ENCODE peak calls at places on chromosome 11, in nine cellular contexts. P, Q, V, E, O, B, L, S and N are unnamed samples. For H3K36me3, the result is how much of the 10 kb centered on the place peaks cover.

GRCh38 chr11:96664108-96664507 is 274.3 kb downstream of the JRKL start:
- DNase-seq in P (no peak), Q (no peak), V (no peak), E (no peak), O (no peak), B (no peak), L (no peak), S (no peak), N (no peak)

GRCh38 chr11:46202696-46203391 is 74.6 kb upstream of the CREB3L1 start:
- DNase-seq in P (no peak), Q (no peak), V (no peak), E (no peak), O (no peak), B (no peak), L (no peak), S (no peak), N (no peak)

GRCh38 chr11:32374261-32374711 is 61.1 kb downstream of the WT1 start:
- DNase-seq in P (no peak), Q (no peak), V (no peak), E (peak), O (no peak), B (no peak), L (peak), S (no peak), N (no peak)

GRCh38 chr11:111718436-111719325 is 47.5 kb downstream of the PPP2R1B start:
- DNase-seq in P (no peak), Q (peak), V (no peak), E (peak), O (no peak), B (no peak), L (peak), S (no peak), N (no peak)

GRCh38 chr11:2708757-2709281 is 9.0 kb upstream of the KCNQ1OT1 start:
- DNase-seq in P (no peak), Q (no peak), V (no peak), E (peak), O (no peak), B (peak), L (peak), S (no peak), N (no peak)

GRCh38 chr11:12087075-12087775 is 23.2 kb upstream of the MICAL2 start:
- DNase-seq in P (peak), Q (peak), V (peak), E (peak), O (no peak), B (no peak), L (peak), S (peak), N (no peak)

GRCh38 chr11:123654566-123655081 is at the start of gene SCN3B:
- DNase-seq in P (no peak), Q (peak), V (peak), E (peak), O (no peak), B (peak), L (peak), S (no peak), N (peak)

GRCh38 chr11:90818196-90818735 is 595.4 kb upstream of the CHORDC1 start:
- DNase-seq in P (no peak), Q (no peak), V (no peak), E (no peak), O (no peak), B (no peak), L (no peak), S (no peak), N (no peak)

GRCh38 chr11:47413908-47414684 is 5.7 kb downstream of the SLC39A13 start:
- DNase-seq in P (no peak), Q (peak), V (peak), E (peak), O (no peak), B (no peak), L (peak), S (no peak), N (no peak)

GRCh38 chr11:91837649-91838330 is 386.8 kb upstream of the FAT3 start:
- DNase-seq in P (no peak), Q (no peak), V (no peak), E (no peak), O (no peak), B (no peak), L (no peak), S (no peak), N (no peak)

GRCh38 chr11:126816655-126817054 is 183.9 kb downstream of the KIRREL3 start:
- DNase-seq in P (no peak), Q (no peak), V (no peak), E (peak), O (no peak), B (no peak), L (no peak), S (no peak), N (no peak)

GRCh38 chr11:10261821-10262220 is 32.2 kb downstream of the SBF2 start:
- DNase-seq in P (no peak), Q (no peak), V (no peak), E (peak), O (no peak), B (no peak), L (peak), S (no peak), N (no peak)

GRCh38 chr11:71996946-71997345 is 1.8 kb upstream of the IL18BP start:
- DNase-seq in P (no peak), Q (peak), V (peak), E (no peak), O (no peak), B (peak), L (no peak), S (no peak), N (no peak)

GRCh38 chr11:78419327-78419726 is 1.7 kb upstream of the GAB2 start:
- DNase-seq in P (no peak), Q (peak), V (peak), E (peak), O (no peak), B (peak), L (peak), S (no peak), N (no peak)

GRCh38 chr11:65774525-65775306 is 6.1 kb downstream of the AP5B1 start:
- DNase-seq in P (no peak), Q (no peak), V (no peak), E (no peak), O (no peak), B (no peak), L (no peak), S (no peak), N (no peak)

GRCh38 chr11:115208808-115209259 is 295.4 kb downstream of the CADM1 start:
- DNase-seq in P (no peak), Q (no peak), V (no peak), E (no peak), O (no peak), B (no peak), L (no peak), S (no peak), N (no peak)

GRCh38 chr11:11758603-11759196 is 83.1 kb upstream of the USP47 start:
- DNase-seq in P (no peak), Q (no peak), V (no peak), E (no peak), O (no peak), B (no peak), L (no peak), S (no peak), N (no peak)

GRCh38 chr11:2272241-2272945 is 2.0 kb upstream of the ASCL2 start:
- DNase-seq in P (no peak), Q (no peak), V (no peak), E (no peak), O (no peak), B (no peak), L (no peak), S (no peak), N (no peak)

GRCh38 chr11:66126808-66127555 is 56.9 kb downstream of the PACS1 start:
- DNase-seq in P (peak), Q (peak), V (peak), E (peak), O (no peak), B (peak), L (peak), S (peak), N (peak)

GRCh38 chr11:12864316-12865156 is 144.6 kb upstream of the RASSF10 start:
- DNase-seq in P (no peak), Q (no peak), V (no peak), E (peak), O (no peak), B (no peak), L (peak), S (no peak), N (no peak)

DNA sequence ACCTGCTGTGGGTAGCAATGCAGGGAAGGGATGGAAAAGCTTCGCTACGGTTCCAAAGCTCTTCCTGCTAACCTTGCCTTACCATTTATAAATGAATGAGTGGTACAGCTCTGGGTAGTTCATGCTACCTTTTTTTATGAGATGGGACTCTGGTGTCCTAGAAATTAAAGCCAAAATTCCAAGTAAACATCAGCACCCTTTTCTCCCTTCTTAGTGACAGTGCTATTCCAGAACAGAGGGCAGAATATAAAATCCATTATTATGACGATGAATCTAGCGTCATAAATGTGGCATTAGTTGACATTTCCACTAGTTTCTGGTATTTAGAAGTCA is 447 bp upstream of the SVIP start:
- DNase-seq in P (no peak), Q (no peak), V (no peak), E (no peak), O (no peak), B (no peak), L (no peak), S (no peak), N (no peak)
- H3K4me3 ChIP-seq in P (peak), Q (peak), V (peak), E (peak), O (peak), B (peak), L (peak), S (peak), N (peak)

GRCh38 chr11:17313349-17314231 is 37.1 kb downstream of the NUCB2 start:
- DNase-seq in P (no peak), Q (no peak), V (no peak), E (peak), O (no peak), B (no peak), L (peak), S (no peak), N (no peak)

GRCh38 chr11:17314904-17315426 is 36.6 kb upstream of the NCR3LG1 start:
- DNase-seq in P (no peak), Q (no peak), V (no peak), E (no peak), O (no peak), B (no peak), L (no peak), S (no peak), N (no peak)

GRCh38 chr11:17314232-17314547 is 37.4 kb upstream of the NCR3LG1 start:
- DNase-seq in P (no peak), Q (no peak), V (no peak), E (peak), O (no peak), B (no peak), L (peak), S (no peak), N (no peak)
- H3K27ac ChIP-seq in P (no peak), Q (no peak), V (no peak), E (peak), O (no peak), B (no peak), L (peak), S (no peak), N (no peak)

GRCh38 chr11:64259533-64260067 is 8.3 kb downstream of the PLCB3 start:
- DNase-seq in P (no peak), Q (no peak), V (no peak), E (no peak), O (no peak), B (no peak), L (no peak), S (no peak), N (no peak)

GRCh38 chr11:64260147-64260708 is 8.9 kb downstream of the PLCB3 start:
- DNase-seq in P (no peak), Q (no peak), V (no peak), E (no peak), O (no peak), B (no peak), L (no peak), S (no peak), N (no peak)

GRCh38 chr11:64263021-64263946 is 12.0 kb downstream of the PLCB3 start:
- DNase-seq in P (no peak), Q (no peak), V (no peak), E (peak), O (no peak), B (no peak), L (peak), S (no peak), N (no peak)

GRCh38 chr11:64262271-64263002 is 11.1 kb downstream of the PLCB3 start:
- DNase-seq in P (no peak), Q (no peak), V (no peak), E (no peak), O (no peak), B (no peak), L (no peak), S (no peak), N (no peak)

GRCh38 chr11:64261556-64262080 is 10.3 kb downstream of the PLCB3 start:
- DNase-seq in P (no peak), Q (no peak), V (no peak), E (no peak), O (no peak), B (no peak), L (no peak), S (no peak), N (no peak)
- H3K36me3 ChIP-seq in P (under half), Q (under half), V (half or more), E (under half), O (under half), B (under half), L (under half), S (under half), N (under half)

DNA sequence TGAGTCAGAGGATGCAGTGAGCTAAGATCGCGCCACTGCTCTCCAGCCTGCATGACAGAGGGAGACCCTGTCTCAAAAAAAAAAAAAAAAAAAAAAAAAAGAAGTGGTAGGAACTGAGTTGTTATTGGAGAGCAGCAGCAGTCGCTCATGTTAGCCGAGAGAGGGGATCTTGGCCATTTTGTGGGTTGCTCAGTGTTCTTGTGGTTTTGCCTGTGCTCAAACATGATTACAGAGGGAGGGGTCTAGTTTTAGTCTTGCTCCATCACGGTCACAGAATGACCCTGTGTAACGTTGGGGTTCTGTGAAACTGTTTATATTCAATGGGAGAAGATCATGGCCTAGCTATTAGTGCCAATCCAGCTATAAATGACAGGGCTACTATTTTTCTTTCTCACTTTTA is 1.9 kb downstream of the DPAGT1 start:
- DNase-seq in P (no peak), Q (no peak), V (no peak), E (no peak), O (no peak), B (no peak), L (no peak), S (no peak), N (no peak)
- H3K4me3 ChIP-seq in P (no peak), Q (no peak), V (no peak), E (peak), O (no peak), B (no peak), L (no peak), S (no peak), N (no peak)

GRCh38 chr11:119607726-119608125 is 121.3 kb downstream of the NECTIN1 start:
- DNase-seq in P (no peak), Q (no peak), V (no peak), E (no peak), O (no peak), B (no peak), L (no peak), S (no peak), N (no peak)
- H3K27ac ChIP-seq in P (no peak), Q (no peak), V (no peak), E (no peak), O (peak), B (no peak), L (no peak), S (no peak), N (no peak)

DNA sequence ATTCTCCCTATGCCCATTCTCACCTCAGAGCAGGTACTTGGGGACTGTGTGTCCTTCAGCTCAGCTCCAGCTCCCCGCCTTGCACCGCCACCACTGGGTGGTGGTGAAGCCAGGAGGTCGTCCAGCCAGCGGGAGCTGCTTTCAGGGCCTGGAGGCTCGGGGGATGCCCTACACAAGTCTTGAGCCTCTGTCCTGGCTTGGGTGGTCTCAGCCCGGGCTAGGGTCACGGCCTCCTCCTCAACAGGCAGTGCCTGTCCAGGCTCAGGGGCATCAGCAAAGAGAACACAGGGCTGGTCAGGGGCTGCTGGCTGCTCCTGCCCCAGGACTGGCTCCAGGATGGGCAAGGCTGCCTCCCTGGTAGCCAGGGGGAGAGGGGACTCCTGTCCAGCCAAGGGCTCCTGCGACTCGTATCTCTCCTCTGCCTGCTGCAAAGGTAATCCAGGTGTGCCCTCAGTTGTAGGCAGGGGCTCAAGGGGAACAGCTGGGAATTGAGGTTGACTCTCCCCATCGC is 12.2 kb downstream of the TNKS1BP1 start:
- DNase-seq in P (no peak), Q (peak), V (no peak), E (no peak), O (no peak), B (no peak), L (no peak), S (no peak), N (no peak)
- H3K36me3 ChIP-seq in P (under half), Q (half or more), V (half or more), E (under half), O (under half), B (under half), L (under half), S (under half), N (under half)

DNA sequence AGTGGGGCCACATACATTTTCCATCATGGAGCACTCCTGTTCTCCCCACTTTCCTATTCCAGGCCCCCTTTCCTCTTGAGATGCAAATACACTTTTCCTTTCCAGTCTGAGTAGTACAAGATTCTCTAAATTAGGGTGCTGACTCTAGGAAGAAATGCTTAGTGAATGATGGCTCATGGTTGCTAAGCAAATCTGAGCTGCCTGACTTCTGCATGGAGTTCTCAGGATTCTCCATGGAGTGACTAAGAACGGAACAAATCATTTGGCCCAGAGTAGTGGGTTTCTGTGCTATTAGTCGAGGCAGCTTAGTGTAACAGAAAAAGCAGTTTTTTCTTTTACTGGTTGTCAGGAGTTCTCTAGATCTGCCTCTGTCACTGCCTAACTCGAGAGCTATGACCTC is 65.4 kb upstream of the NTM start:
- DNase-seq in P (no peak), Q (no peak), V (no peak), E (no peak), O (no peak), B (no peak), L (no peak), S (no peak), N (no peak)
- H3K4me3 ChIP-seq in P (no peak), Q (no peak), V (no peak), E (no peak), O (no peak), B (no peak), L (no peak), S (no peak), N (no peak)

DNA sequence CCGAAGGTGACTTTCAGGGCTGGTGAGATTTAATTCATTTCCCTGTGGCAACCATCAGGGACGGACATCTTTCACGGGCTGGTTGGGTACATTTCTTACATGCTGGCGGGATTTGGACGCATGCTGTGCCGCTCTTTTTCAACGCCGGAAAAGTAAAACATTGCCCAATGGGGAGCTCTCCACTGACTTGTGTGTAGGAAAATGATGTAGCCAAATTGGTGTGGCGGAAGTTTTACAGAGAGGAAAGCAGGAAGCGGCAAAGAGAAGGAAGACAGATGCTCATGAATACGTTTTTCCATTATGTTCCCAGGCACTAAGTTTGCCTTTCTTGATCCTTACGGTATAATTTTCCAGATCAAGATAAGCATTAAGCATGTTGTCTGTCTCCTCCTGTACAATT is 375.8 kb downstream of the NTM start:
- DNase-seq in P (no peak), Q (no peak), V (no peak), E (no peak), O (no peak), B (no peak), L (no peak), S (no peak), N (no peak)
- H3K27ac ChIP-seq in P (no peak), Q (no peak), V (no peak), E (no peak), O (no peak), B (no peak), L (peak), S (no peak), N (no peak)

GRCh38 chr11:86256608-86257007 is 12.1 kb downstream of the EED start:
- DNase-seq in P (no peak), Q (no peak), V (no peak), E (no peak), O (no peak), B (no peak), L (no peak), S (no peak), N (no peak)

GRCh38 chr11:86251285-86251830 is 6.8 kb downstream of the EED start:
- DNase-seq in P (no peak), Q (no peak), V (no peak), E (peak), O (no peak), B (no peak), L (no peak), S (no peak), N (no peak)

GRCh38 chr11:86257446-86257845 is 12.9 kb downstream of the EED start:
- DNase-seq in P (no peak), Q (no peak), V (no peak), E (no peak), O (no peak), B (no peak), L (no peak), S (no peak), N (no peak)

GRCh38 chr11:86261328-86261727 is 16.8 kb downstream of the EED start:
- DNase-seq in P (no peak), Q (no peak), V (no peak), E (no peak), O (no peak), B (no peak), L (no peak), S (no peak), N (no peak)

GRCh38 chr11:86255896-86256295 is 11.3 kb downstream of the EED start:
- DNase-seq in P (no peak), Q (no peak), V (no peak), E (no peak), O (no peak), B (no peak), L (no peak), S (no peak), N (no peak)
- H3K36me3 ChIP-seq in P (under half), Q (under half), V (under half), E (under half), O (under half), B (under half), L (under half), S (under half), N (under half)